ENCODE peak calls at places on chromosomes 11 and 22, in nine cellular contexts. M, Q, H, X, V, I, Z, D and F are unnamed samples.

GRCh38 chr11:518463-519202 is 11.6 kb upstream of the RNH1 start:
- DNase-seq in H (peak; percentile 99), Z (peak; percentile 79), Q (peak; percentile 85), X (peak; percentile 97), D (peak; percentile 80), M (peak; percentile 85), V (peak; percentile 91), I (peak; percentile 96), F (peak; percentile 95)

GRCh38 chr11:61975638-61976419 is 8.4 kb upstream of the FTH1 start:
- DNase-seq in D (no peak), Z (no peak), X (peak; percentile 64), M (no peak), I (no peak), V (no peak), H (no peak), Q (no peak), F (no peak)

GRCh38 chr22:24588756-24589481 is 4.0 kb downstream of the LRRC75B start:
- DNase-seq in I (no peak), M (no peak), X (peak; percentile 72), Q (no peak), D (no peak), V (no peak), Z (no peak), H (no peak), F (no peak)

GRCh38 chr11:69510471-69511357 is 29.3 kb downstream of the LINC01488 start:
- DNase-seq in X (peak; percentile 69), D (no peak), V (no peak), H (peak; percentile 58), Z (no peak), I (peak; percentile 23), M (no peak), Q (no peak), F (peak; percentile 70)

GRCh38 chr11:1568451-1568911 is 3.6 kb downstream of the DUSP8 start:
- DNase-seq in M (peak; percentile 77), H (no peak), Q (no peak), Z (no peak), X (peak; percentile 74), D (peak; percentile 18), I (no peak), V (peak; percentile 26), F (peak; percentile 69)

GRCh38 chr11:112292785-112293407 is 32.2 kb upstream of the PLET1 start:
- DNase-seq in Z (no peak), M (no peak), D (no peak), I (peak; percentile 95), H (peak; percentile 93), Q (no peak), X (no peak), V (no peak), F (peak; percentile 74)

GRCh38 chr22:44622147-44622427 is 79.9 kb upstream of the PRR5 start:
- DNase-seq in M (no peak), I (no peak), V (no peak), D (peak; percentile 15), H (no peak), Z (no peak), X (peak; percentile 63), Q (no peak), F (no peak)

GRCh38 chr11:95686265-95686664 is 103.3 kb downstream of the FAM76B start:
- DNase-seq in Z (no peak), H (no peak), V (no peak), I (no peak), M (no peak), X (no peak), Q (no peak), D (no peak), F (no peak)

GRCh38 chr11:33652001-33652400 is 48.6 kb downstream of the C11orf91 start:
- DNase-seq in D (no peak), V (no peak), M (no peak), Z (no peak), H (peak; percentile 45), X (no peak), I (no peak), Q (no peak), F (no peak)

GRCh38 chr11:33654594-33654993 is 46.0 kb downstream of the C11orf91 start:
- DNase-seq in D (no peak), V (no peak), X (no peak), M (no peak), I (no peak), Z (no peak), Q (no peak), H (no peak), F (no peak)

GRCh38 chr11:33652930-33653329 is 47.7 kb downstream of the C11orf91 start:
- DNase-seq in Q (no peak), X (no peak), V (no peak), D (no peak), H (no peak), Z (no peak), M (no peak), I (peak; percentile 24), F (no peak)

GRCh38 chr11:33651555-33651954 is 49.1 kb downstream of the C11orf91 start:
- DNase-seq in Q (no peak), D (no peak), Z (no peak), M (no peak), V (no peak), H (no peak), I (no peak), X (no peak), F (no peak)

DNA sequence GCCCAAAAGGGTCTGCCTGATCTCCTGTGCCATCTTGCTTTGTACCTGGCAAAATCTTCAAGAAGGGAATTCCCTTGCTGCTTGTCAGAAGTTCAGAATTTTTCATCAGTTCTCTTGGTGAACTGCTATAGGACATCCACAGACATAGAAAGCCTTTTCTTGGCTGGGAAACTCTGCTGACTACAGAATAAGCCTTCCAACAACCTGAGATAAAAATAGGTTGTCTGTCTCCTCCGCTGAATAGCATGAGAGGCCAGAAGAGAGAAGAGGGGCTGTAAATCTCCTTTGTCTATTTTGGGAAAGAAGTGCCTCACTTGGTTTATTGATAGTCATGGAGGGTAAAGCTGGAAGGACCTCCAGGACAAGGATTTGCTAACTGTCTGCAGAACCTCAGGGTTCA is 48.2 kb downstream of the C11orf91 start:
- DNase-seq in D (no peak), Z (peak; percentile 49), M (no peak), V (no peak), I (no peak), H (no peak), X (no peak), Q (no peak), F (no peak)
- H3K4me3 ChIP-seq in D (no peak overlapping the region), Z (no peak overlapping the region), M (no peak overlapping the region), V (no peak overlapping the region), I (no peak overlapping the region), H (no peak overlapping the region), X (no peak overlapping the region), Q (no peak overlapping the region), F (no peak overlapping the region)

DNA sequence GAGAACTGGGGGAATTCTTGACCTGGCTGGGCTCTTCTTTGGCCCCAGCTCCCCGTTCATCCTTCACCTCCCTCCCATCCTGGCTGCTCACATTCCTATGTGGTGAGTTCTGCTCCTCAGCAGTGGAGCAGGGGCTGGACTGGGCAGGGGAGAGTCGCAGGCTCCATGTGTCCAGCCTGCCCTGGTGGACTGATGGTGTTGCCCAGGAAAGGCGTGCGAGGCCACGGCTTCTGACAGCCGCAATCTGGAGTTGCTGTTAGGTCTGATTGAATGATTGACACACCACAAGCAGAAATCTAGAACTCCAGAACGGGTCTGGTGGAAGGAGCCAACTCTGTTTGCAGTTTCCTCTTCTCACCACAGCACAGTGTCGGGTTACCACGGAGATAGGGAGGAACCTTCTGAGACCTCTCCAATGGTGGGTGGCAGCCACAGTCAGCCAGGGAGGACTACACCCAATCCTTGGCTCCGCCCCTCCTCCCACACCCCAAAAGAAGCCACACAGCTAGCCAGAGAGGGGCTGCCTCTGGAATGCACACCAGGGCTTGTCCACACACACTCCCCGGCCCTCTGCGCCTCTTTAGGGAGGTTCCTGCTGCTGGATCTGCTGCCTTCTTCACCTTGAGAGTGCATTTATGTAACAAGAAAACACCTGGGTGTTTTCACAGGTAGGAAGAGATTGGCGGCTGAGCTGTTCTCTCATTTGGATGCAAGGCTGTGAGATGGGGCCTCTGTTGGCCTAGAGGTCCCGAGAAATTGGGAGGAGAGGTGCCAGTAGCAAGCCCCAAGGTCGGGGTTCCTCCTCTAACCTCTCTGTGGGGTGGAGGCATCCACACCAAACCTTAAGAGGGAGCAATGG is 56.4 kb upstream of the CD44 start:
- DNase-seq in X (peak; percentile 83), V (peak; percentile 58), Q (peak; percentile 81), M (peak; percentile 70), Z (peak; percentile 58), D (peak; percentile 65), H (peak; percentile 95), I (peak; percentile 84), F (peak; percentile 80)
- H3K4me1 ChIP-seq in X (peaks cover 5% of the 10 kb centered on the region), V (peaks cover 35% of the 10 kb centered on the region), Q (peaks cover 35% of the 10 kb centered on the region), M (peaks cover 83% of the 10 kb centered on the region), Z (no peaks in the 10 kb centered on the region), D (peaks cover 47% of the 10 kb centered on the region), H (peaks cover 39% of the 10 kb centered on the region), I (peaks cover 59% of the 10 kb centered on the region), F (peaks cover 39% of the 10 kb centered on the region)

GRCh38 chr11:67242548-67242947 is 23.7 kb upstream of the GRK2 start:
- DNase-seq in I (peak; percentile 5), Z (no peak), M (no peak), D (no peak), H (no peak), Q (no peak), X (no peak), V (no peak), F (no peak)

GRCh38 chr11:67237574-67237973 is 28.7 kb upstream of the GRK2 start:
- DNase-seq in X (no peak), H (no peak), V (no peak), M (no peak), Z (no peak), D (no peak), I (no peak), Q (no peak), F (no peak)

GRCh38 chr11:67240575-67241389 is 25.5 kb upstream of the GRK2 start:
- DNase-seq in D (peak; percentile 70), M (peak; percentile 76), Q (no peak), I (peak; percentile 84), H (peak; percentile 92), Z (peak; percentile 59), V (peak; percentile 66), X (peak; percentile 87), F (no peak)

GRCh38 chr11:67239795-67240574 is 26.3 kb upstream of the GRK2 start:
- DNase-seq in I (peak; percentile 99), V (peak; percentile 97), Z (peak; percentile 99), X (peak; percentile 98), D (peak; percentile 98), H (peak; percentile 99), Q (peak; percentile 93), M (peak; percentile 94), F (peak; percentile 99)

DNA sequence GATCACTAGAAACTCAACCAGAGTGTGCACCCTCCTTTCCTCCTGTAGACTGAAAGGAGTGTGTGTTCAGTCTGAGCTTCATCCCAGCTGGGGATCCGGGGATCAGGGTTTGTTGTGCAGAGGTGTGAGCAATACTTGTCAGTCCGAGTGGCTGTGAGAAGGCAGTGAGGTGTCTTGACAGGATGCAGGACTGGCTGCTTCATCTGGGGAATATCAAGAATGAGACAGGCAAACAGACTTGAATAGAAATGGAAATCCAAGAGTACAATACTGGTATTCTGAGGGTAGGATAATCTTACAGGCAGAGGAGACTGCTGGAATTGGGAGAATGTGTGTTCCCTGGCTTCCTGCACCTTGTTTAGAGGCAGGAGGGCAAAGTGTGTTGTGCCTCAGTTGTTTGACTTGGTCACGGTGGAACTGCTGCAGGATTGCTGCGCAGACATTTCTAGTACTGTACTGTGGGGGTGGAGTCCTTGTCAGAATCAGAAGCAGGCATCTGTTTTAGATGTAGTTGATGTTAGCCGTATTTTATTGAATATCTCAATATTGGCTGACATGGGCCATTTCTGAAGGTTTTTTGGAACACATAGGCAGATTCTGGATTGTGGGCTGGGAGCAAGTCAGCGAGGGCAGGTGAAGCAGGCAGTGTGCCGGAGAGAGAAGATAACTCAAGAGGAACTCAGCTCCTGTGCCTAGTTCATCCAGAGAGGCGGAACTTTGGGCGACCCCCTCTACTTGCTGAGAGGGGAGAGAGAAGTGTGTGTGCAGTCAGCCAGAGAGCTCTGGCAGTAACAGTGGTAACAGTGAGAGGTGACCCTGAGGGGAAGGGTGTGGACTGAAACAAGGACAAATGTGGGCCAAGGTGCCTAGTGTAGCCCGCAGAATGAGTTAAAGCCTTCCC is 27.1 kb upstream of the GRK2 start:
- DNase-seq in X (no peak), D (no peak), V (no peak), I (peak; percentile 51), M (no peak), Z (peak; percentile 79), H (peak; percentile 42), Q (no peak), F (no peak)
- H3K4me3 ChIP-seq in X (no peak overlapping the region), D (peak overlapping the region; percentile 80), V (no peak overlapping the region), I (peak overlapping the region; percentile 97), M (peak overlapping the region; percentile 53), Z (peak overlapping the region; percentile 11), H (peak overlapping the region; percentile 57), Q (peak overlapping the region; percentile 35), F (no peak overlapping the region)

GRCh38 chr11:88344869-88345268 is 7.3 kb upstream of the CTSC start:
- DNase-seq in M (no peak), D (no peak), Z (no peak), I (peak; percentile 37), X (no peak), Q (no peak), H (no peak), V (no peak), F (no peak)
- H3K4me1 ChIP-seq in M (no peaks in the 10 kb centered on the region), D (no peaks in the 10 kb centered on the region), Z (no peaks in the 10 kb centered on the region), I (peaks cover 7% of the 10 kb centered on the region), X (no peaks in the 10 kb centered on the region), Q (no peaks in the 10 kb centered on the region), H (peaks cover 6% of the 10 kb centered on the region), V (peaks cover 7% of the 10 kb centered on the region), F (peaks cover 8% of the 10 kb centered on the region)